ENCODE peak calls at places on chromosomes 4 and X, in six cellular contexts. F is thoracic aorta, S is neural progenitor cell, P is kidney, Y is cardiac muscle cell, X is endothelial cell of umbilical vein. Z is an unnamed sample.

GRCh38 chr4:130820448-130820847 is 1724.5 kb downstream of the C4orf33 start:
- DNase-seq in F (no peak), S (no peak), P (no peak), Y (no peak), X (no peak), Z (no peak)

GRCh38 chr4:52665592-52665991 is 6.5 kb upstream of the USP46 start:
- DNase-seq in F (no peak), S (no peak), P (no peak), Y (no peak), X (peak; percentile 47), Z (no peak)

GRCh38 chr4:107688421-107688820 is 31.6 kb downstream of the PAPSS1 start:
- DNase-seq in F (no peak), S (no peak), P (no peak), Y (no peak), X (no peak), Z (no peak)

GRCh38 chr4:19684079-19684478 is 567.6 kb upstream of the SLIT2 start:
- DNase-seq in F (no peak), S (no peak), P (no peak), Y (no peak), X (no peak), Z (no peak)

GRCh38 chr4:11817088-11817487 is 388.4 kb upstream of the HS3ST1 start:
- DNase-seq in F (no peak), S (no peak), P (no peak), Y (no peak), X (no peak), Z (no peak)

GRCh38 chr4:69896530-69897116 is 34.2 kb upstream of the CSN1S1 start:
- DNase-seq in F (no peak), S (peak; percentile 28), P (no peak), Y (peak; percentile 40), X (no peak), Z (peak; percentile 10)

GRCh38 chrX:88355252-88355651 is 391.8 kb upstream of the CPXCR1 start:
- DNase-seq in F (no peak), S (no peak), P (no peak), Y (no peak), X (no peak), Z (no peak)

GRCh38 chrX:31181377-31182038 is 109.7 kb upstream of the FTHL17 start:
- DNase-seq in F (no peak), S (no peak), P (no peak), Y (no peak), X (no peak), Z (no peak)

GRCh38 chr4:4541040-4541631 is 712 bp downstream of the STX18 start:
- DNase-seq in F (no peak), S (no peak), P (no peak), Y (peak; percentile 35), X (peak; percentile 50), Z (peak; percentile 45)

GRCh38 chr4:96649536-96649935 is 809.6 kb downstream of the PDHA2 start:
- DNase-seq in F (no peak), S (no peak), P (no peak), Y (no peak), X (peak; percentile 63), Z (peak; percentile 88)

GRCh38 chr4:25370242-25370641 is 6.8 kb upstream of the ANAPC4 start:
- DNase-seq in F (no peak), S (peak; percentile 29), P (no peak), Y (no peak), X (no peak), Z (no peak)

GRCh38 chrX:140664939-140665338 is 44.6 kb upstream of the LINC00632 start:
- DNase-seq in F (no peak), S (no peak), P (no peak), Y (peak; percentile 10), X (no peak), Z (no peak)

GRCh38 chr4:24032371-24032989 is 142.6 kb upstream of the PPARGC1A start:
- DNase-seq in F (no peak), S (peak; percentile 40), P (no peak), Y (peak; percentile 23), X (no peak), Z (no peak)

GRCh38 chrX:31251336-31251735 is 179.5 kb upstream of the FTHL17 start:
- DNase-seq in F (no peak), S (no peak), P (no peak), Y (no peak), X (no peak), Z (no peak)

GRCh38 chrX:129701624-129702069 is 37.1 kb upstream of the XPNPEP2 start:
- DNase-seq in F (peak; percentile 20), S (no peak), P (peak; percentile 82), Y (no peak), X (no peak), Z (no peak)

GRCh38 chr4:8046925-8047541 is 107.4 kb upstream of the AFAP1 start:
- DNase-seq in F (no peak), S (no peak), P (no peak), Y (no peak), X (no peak), Z (no peak)

GRCh38 chr4:42313872-42314271 is 83.4 kb upstream of the SHISA3 start:
- DNase-seq in F (no peak), S (peak; percentile 29), P (no peak), Y (no peak), X (no peak), Z (no peak)

GRCh38 chr4:47271296-47271695 is 192.2 kb downstream of the COMMD8 start:
- DNase-seq in F (no peak), S (no peak), P (no peak), Y (no peak), X (no peak), Z (no peak)

GRCh38 chrX:114964374-114964773 is 53.0 kb downstream of the IL13RA2 start:
- DNase-seq in F (peak; percentile 2), S (no peak), P (no peak), Y (no peak), X (no peak), Z (no peak)

GRCh38 chrX:130688360-130688759 is 214.6 kb downstream of the ENOX2 start:
- DNase-seq in F (no peak), S (no peak), P (no peak), Y (no peak), X (no peak), Z (no peak)

GRCh38 chr4:38925492-38926418 is 58.1 kb downstream of the FAM114A1 start:
- DNase-seq in F (no peak), S (no peak), P (no peak), Y (no peak), X (no peak), Z (no peak)

GRCh38 chrX:135178636-135179035 is 7.4 kb upstream of the CT55 start:
- DNase-seq in F (no peak), S (no peak), P (no peak), Y (no peak), X (no peak), Z (no peak)

GRCh38 chrX:154378059-154378798 is 866 bp upstream of the EMD start:
- DNase-seq in F (no peak), S (no peak), P (peak; percentile 99), Y (no peak), X (peak; percentile 70), Z (no peak)

GRCh38 chrX:48490661-48491060 is 14.7 kb downstream of the FTSJ1 start:
- DNase-seq in F (no peak), S (no peak), P (peak; percentile 9), Y (no peak), X (no peak), Z (peak; percentile 51)

GRCh38 chrX:124328765-124329164 is 3.7 kb upstream of the TEX13D start:
- DNase-seq in F (no peak), S (no peak), P (no peak), Y (no peak), X (no peak), Z (peak; percentile 57)

GRCh38 chr4:18815081-18815778 is 793.7 kb upstream of the LCORL start:
- DNase-seq in F (no peak), S (no peak), P (no peak), Y (no peak), X (no peak), Z (peak; percentile 19)

GRCh38 chr4:100289530-100289888 is 99.2 kb upstream of the DDIT4L start:
- DNase-seq in F (no peak), S (no peak), P (no peak), Y (no peak), X (peak; percentile 32), Z (peak; percentile 78)

DNA sequence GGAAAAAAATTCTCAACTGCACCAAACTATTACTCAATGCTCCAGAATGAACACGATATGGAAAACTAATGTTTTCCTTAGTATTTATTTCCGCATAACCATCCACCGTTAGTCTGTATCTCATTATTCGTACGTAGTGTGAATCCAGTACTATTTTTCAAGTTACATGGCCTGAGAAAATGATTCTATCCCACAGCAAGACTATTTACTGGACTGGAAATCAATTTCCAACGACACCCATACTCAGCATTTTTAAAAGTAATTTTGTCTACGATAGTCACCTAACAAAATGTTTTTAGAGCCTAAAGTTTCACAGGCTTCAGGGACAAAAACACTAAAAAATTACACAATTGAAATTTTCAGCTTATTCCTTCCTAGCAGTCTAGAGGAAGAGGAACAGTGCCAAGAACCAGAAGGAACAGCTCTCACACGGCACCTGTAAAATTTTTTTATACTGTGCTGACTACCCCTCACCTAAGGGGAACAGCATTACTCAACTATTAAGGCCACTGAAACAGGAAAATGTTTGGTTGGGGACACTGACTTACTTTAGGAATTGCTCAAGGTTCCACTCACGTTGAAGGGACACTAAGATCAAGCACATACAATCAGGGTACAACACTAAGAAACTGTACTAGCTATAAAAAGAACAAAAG is 9.6 kb downstream of the UBE2D3 start:
- DNase-seq in F (no peak), S (no peak), P (no peak), Y (no peak), X (no peak), Z (no peak)
- H3K4me1 ChIP-seq in F (peaks cover 89% of the 10 kb centered on the region), S (peaks cover 37% of the 10 kb centered on the region), P (peaks cover 14% of the 10 kb centered on the region), Y (peaks cover 54% of the 10 kb centered on the region), X (peaks cover 48% of the 10 kb centered on the region), Z (peaks cover 69% of the 10 kb centered on the region)

GRCh38 chrX:13080128-13080795 is 35.8 kb upstream of the FAM9C start:
- DNase-seq in F (no peak), S (no peak), P (no peak), Y (no peak), X (no peak), Z (no peak)
- H3K4me1 ChIP-seq in F (peaks cover 5% of the 10 kb centered on the region), S (peaks cover 5% of the 10 kb centered on the region), P (peaks cover 6% of the 10 kb centered on the region), Y (no peaks in the 10 kb centered on the region), X (peaks cover 8% of the 10 kb centered on the region), Z (no peaks in the 10 kb centered on the region)

DNA sequence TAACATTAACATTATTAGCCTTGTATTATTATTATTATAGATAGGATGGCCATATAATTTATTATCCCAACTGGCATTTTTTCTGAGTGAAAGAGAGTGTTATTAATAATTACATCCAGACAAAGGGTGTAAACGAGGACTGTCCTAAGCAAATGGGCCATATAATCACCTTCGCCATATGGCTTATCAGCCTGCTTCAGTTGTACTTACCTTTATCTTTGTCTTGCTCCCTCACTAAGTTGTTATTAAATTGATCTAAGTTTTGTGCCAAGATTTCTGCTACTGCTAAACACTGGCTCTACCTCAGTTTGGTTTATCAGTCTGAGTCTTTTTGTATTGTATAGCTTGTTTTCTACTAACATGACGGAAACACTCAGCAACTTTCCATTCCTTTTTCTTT is 76.9 kb downstream of the STIM2 start:
- DNase-seq in F (no peak), S (no peak), P (no peak), Y (no peak), X (no peak), Z (no peak)
- H3K4me1 ChIP-seq in F (no peaks in the 10 kb centered on the region), S (no peaks in the 10 kb centered on the region), P (no peaks in the 10 kb centered on the region), Y (peaks cover 15% of the 10 kb centered on the region), X (no peaks in the 10 kb centered on the region), Z (no peaks in the 10 kb centered on the region)

DNA sequence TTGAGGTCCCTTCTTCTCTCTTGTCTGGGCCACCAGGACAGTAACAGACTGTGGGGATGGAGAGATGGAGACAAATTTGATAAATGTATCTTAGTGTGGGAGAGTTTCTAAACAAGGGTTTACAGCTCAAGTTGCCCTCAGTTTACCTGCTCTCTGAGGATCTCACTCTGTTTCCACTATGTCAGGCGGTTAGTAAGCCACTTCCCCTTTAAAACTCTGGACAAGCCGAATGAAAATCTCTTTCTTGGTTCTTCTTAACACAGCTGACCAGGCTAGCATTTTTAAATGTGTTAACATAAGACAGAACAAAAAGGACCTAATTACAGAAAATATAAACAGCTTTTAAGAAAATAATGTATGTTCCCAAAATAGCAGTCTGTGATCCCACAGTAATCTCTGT is 2.9 kb upstream of the SCARB2 start:
- DNase-seq in F (no peak), S (no peak), P (no peak), Y (no peak), X (no peak), Z (no peak)
- H3K4me1 ChIP-seq in F (peaks cover 16% of the 10 kb centered on the region), S (peaks cover 18% of the 10 kb centered on the region), P (peaks cover 28% of the 10 kb centered on the region), Y (peaks cover 23% of the 10 kb centered on the region), X (peaks cover 19% of the 10 kb centered on the region), Z (peaks cover 17% of the 10 kb centered on the region)